ENCODE peak calls at places on chromosomes 4 and X, in six cellular contexts. J is A549, I is heart left ventricle, Z is ovary, M is AG04450, R is adrenal gland. P is an unnamed sample.

GRCh38 chrX:123959281-123960063 is 2.0 kb upstream of the STAG2 start:
- DNase-seq in J (peak), I (peak), M (no peak), Z (peak), R (peak), P (no peak)

GRCh38 chr4:119498520-119498919 is 130.1 kb downstream of the PDE5A start:
- DNase-seq in M (no peak), R (peak), J (no peak), I (no peak), Z (peak), P (peak)

GRCh38 chr4:150679018-150679766 is 97.2 kb downstream of the MAB21L2 start:
- DNase-seq in J (no peak), R (no peak), M (no peak), I (no peak), Z (no peak), P (no peak)

GRCh38 chr4:41727861-41728570 is 20.5 kb downstream of the PHOX2B start:
- DNase-seq in J (no peak), Z (no peak), M (no peak), R (no peak), I (no peak), P (no peak)

GRCh38 chrX:22740836-22741235 is 258.9 kb upstream of the DDX53 start:
- DNase-seq in R (no peak), J (no peak), Z (no peak), M (no peak), I (no peak), P (no peak)

GRCh38 chr4:152265149-152265621 is 270.7 kb downstream of the FBXW7 start:
- DNase-seq in M (peak), R (no peak), J (peak), Z (no peak), I (no peak), P (no peak)

GRCh38 chr4:165384608-165385007 is 5.8 kb downstream of the CPE start:
- DNase-seq in R (no peak), J (no peak), I (no peak), M (no peak), Z (no peak), P (no peak)

GRCh38 chr4:182143086-182143821 is 99.9 kb upstream of the TENM3 start:
- DNase-seq in R (peak), J (no peak), M (no peak), I (no peak), Z (no peak), P (no peak)

GRCh38 chr4:146059865-146060264 is 115.7 kb upstream of the LSM6 start:
- DNase-seq in J (no peak), Z (no peak), R (no peak), M (no peak), I (no peak), P (no peak)

GRCh38 chr4:118367872-118368271 is 15.1 kb upstream of the PRSS12 start:
- DNase-seq in J (no peak), I (no peak), M (no peak), Z (no peak), R (no peak), P (no peak)

GRCh38 chr4:88275516-88275915 is 8.8 kb downstream of the PPM1K start:
- DNase-seq in I (no peak), M (no peak), R (no peak), Z (no peak), J (no peak), P (no peak)

GRCh38 chr4:127606823-127607222 is 25.9 kb upstream of the INTU start:
- DNase-seq in I (no peak), R (no peak), Z (no peak), M (no peak), J (no peak), P (no peak)

GRCh38 chr4:31089815-31090214 is 369.6 kb downstream of the PCDH7 start:
- DNase-seq in J (no peak), M (no peak), R (no peak), I (no peak), Z (no peak), P (no peak)

GRCh38 chr4:172830295-172830764 is 338.3 kb upstream of the GALNT7 start:
- DNase-seq in J (no peak), R (no peak), Z (no peak), M (no peak), I (no peak), P (no peak)

GRCh38 chrX:136907626-136908025 is 27.1 kb upstream of the RBMX start:
- DNase-seq in R (no peak), I (no peak), J (no peak), M (no peak), Z (no peak), P (no peak)

GRCh38 chr4:2096073-2096609 is 37.0 kb downstream of the NAT8L start:
- DNase-seq in M (no peak), I (no peak), Z (no peak), R (no peak), J (no peak), P (no peak)

GRCh38 chrX:150873616-150874015 is 24.9 kb downstream of the CD99L2 start:
- DNase-seq in R (no peak), M (no peak), I (no peak), Z (no peak), J (no peak), P (no peak)

GRCh38 chr4:149531861-149532260 is 283.8 kb downstream of the IQCM start:
- DNase-seq in R (no peak), Z (no peak), J (no peak), I (no peak), M (peak), P (no peak)

GRCh38 chrX:39692796-39693195 is 405.0 kb downstream of the BCOR start:
- DNase-seq in Z (no peak), R (no peak), M (no peak), I (no peak), J (no peak), P (no peak)

GRCh38 chr4:40409835-40410234 is 74.7 kb downstream of the CHRNA9 start:
- DNase-seq in J (no peak), Z (no peak), R (no peak), I (no peak), M (no peak), P (no peak)

GRCh38 chr4:77240469-77241066 is 83.6 kb downstream of the CCNG2 start:
- DNase-seq in M (no peak), I (peak), Z (peak), J (peak), R (peak), P (peak)

GRCh38 chr4:173076903-173077629 is 91.5 kb upstream of the GALNT7 start:
- DNase-seq in Z (no peak), J (no peak), M (no peak), I (no peak), R (no peak), P (no peak)

DNA sequence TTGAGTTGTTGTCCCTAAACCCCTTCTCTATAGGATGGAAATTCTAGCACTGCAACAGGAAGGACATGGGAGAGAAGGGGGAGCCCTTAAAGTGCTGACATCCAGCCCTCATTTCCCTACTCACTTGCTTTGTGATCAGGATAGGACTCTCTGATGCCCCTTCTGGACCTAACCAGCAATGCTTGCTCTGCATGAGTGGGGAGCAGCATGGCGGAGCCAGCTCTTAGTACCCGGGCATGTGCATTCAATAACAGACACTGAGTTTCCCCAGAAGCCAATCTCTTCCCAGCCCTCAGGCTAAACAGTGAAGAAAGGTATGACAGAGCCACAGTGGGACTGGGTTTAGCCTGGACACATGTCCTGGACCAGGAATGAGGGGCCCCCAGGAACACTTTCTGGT is 14.0 kb downstream of the SOD3 start:
- DNase-seq in R (no peak), M (no peak), Z (no peak), J (peak), I (no peak), P (no peak)
- TF ChIP-seq CTCF in R (no peak), M (peak), Z (no peak), J (no peak), I (no peak), P (no peak)

GRCh38 chr4:186204611-186205144 is 13.3 kb downstream of the CYP4V2 start:
- DNase-seq in R (no peak), I (no peak), Z (no peak), M (no peak), J (no peak), P (no peak)
- H3K27ac ChIP-seq in R (no peak), I (peak), Z (no peak), M (no peak), J (no peak), P (no peak)

DNA sequence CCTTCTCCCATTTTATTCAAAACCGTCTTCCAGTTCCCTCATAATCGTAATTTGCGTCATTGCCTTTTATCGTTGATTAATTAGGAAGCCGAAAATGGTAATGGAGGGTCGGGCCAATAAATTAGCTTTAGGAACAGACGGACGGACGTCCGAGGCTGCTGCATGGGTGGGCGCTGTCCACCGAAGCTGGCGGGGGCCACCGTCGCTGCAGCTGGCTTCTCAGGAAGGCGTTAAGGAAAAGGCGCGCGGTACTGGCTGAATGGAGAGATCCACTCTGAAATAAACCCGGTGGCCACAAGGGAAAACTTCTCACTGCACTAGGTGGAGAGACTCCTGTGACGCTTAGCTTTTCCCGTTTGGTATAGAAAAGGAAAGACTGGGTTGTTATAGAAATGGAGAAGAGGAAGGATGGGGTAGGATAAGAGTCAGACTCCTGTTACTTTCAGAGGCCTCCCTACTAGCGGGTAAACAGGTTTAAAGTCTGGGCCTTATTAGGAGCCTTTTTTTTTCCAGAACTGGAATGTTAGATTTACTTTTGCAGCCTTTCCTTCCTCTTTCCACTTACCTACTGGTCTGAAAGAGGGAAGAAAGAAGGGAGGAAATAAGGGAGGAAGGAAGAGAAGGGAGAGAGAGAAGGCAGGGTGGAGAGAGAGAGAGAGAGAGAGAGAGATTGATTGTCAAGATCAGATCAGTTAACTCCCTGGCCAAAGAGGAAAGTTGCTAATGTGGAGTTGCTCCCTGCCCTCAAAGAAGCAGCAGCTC is 11.3 kb upstream of the PRDM8 start:
- DNase-seq in Z (peak), M (no peak), J (no peak), R (no peak), I (no peak), P (no peak)
- H3K4me3 ChIP-seq in Z (peak), M (peak), J (no peak), R (peak), I (peak), P (peak)

DNA sequence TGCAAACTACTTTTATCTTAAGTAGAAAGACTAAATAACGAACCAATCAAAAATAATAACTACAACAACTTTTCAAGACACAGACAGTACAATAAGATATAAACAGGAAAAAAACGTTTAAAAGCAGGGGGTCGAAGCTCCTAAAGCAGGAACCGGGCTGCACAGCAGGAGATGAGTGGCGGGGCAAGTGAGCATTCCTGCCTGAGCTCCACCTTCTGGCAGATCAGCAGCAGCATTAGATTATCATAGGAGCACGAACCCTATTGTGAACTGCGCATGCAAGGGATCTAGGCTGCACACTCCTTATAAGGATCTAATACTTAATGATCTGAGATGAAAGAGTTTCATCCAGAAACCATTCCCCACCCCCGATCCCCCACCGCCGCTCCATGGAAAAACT is 146.2 kb downstream of the TEX11 start:
- DNase-seq in Z (no peak), J (no peak), M (no peak), I (no peak), R (no peak), P (no peak)
- TF ChIP-seq CTCF in Z (no peak), J (no peak), M (no peak), I (no peak), R (no peak), P (no peak)

GRCh38 chr4:15327311-15328298 is 100.2 kb upstream of the C1QTNF7 start:
- DNase-seq in M (peak), I (no peak), Z (no peak), R (no peak), J (no peak), P (no peak)
- H3K27ac ChIP-seq in M (peak), I (no peak), Z (no peak), R (no peak), J (no peak), P (no peak)

GRCh38 chr4:184898793-184899192 is 73.0 kb upstream of the ACSL1 start:
- DNase-seq in J (no peak), R (no peak), Z (no peak), M (no peak), I (no peak), P (no peak)
- H3K4me3 ChIP-seq in J (no peak), R (no peak), Z (no peak), M (no peak), I (no peak), P (no peak)

GRCh38 chrX:5683996-5684395 is 544.7 kb downstream of the NLGN4X start:
- DNase-seq in M (no peak), I (no peak), R (no peak), J (no peak), Z (no peak), P (no peak)

GRCh38 chrX:5681159-5681558 is 547.5 kb downstream of the NLGN4X start:
- DNase-seq in Z (no peak), J (no peak), R (no peak), M (no peak), I (no peak), P (no peak)
- TF ChIP-seq CTCF in Z (no peak), J (no peak), R (no peak), M (no peak), I (no peak), P (peak)

DNA sequence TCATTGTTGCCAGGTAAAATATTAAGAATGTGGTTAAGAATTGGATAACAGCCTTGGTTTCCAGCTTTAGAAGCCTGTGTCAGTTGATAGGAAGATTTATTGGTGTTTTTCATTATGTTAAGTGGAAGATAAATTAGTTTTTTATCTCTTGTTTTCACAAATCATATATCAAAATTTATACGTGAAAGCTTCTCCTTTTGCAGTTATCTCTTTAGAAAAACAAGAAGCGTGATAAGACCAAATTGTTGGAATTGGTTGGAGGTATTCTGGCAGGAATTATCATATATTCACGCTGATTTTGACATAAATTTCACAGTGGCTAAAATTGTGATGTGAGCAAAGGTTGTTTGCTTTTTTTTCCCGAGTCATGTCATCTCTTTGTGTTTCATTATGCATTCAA is 90.6 kb downstream of the FRMPD4 start:
- DNase-seq in I (no peak), M (no peak), J (no peak), R (no peak), Z (no peak), P (no peak)
- H3K27ac ChIP-seq in I (no peak), M (no peak), J (no peak), R (no peak), Z (no peak), P (no peak)

DNA sequence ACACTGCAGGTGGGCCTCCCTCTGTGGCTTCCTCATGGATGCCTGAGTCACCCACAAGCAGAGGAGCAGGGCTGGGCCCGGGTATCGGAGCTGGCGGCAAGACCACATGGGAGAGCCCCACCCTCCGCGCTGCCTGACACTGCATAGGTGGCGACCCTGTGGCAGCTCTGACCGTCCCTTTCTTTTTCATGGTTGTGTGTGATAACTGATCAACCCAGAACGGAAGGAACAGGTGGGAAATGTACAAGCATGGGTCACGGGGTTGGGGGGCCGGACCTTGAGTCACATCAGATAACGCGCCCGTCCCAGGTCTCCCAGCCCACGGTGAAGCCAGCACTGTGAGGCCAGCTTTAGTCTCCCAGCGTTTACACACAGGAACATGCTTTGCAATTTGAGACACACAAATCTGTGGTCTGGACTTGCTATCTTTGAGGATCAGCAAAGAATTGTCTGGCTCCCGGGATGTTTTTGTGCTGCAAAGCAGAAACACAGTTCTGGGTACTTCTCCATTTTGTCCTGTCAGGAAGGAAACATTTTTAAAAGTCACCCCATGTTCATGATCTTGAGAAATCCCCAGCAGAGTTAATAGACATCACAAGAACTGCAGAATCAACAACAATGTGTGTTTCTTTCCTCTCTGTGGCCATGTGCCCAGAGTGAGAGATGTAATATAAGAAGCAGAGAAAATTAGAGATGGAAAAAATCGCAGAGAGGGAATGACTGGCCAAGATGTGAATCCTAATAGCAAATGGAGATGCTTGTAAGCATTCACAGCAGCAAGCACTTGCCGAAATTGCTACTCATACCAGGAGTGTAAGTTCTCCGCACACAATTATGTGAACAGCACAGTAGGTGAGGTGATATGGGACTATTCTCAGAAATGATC is 70.1 kb upstream of the CBR4 start:
- DNase-seq in M (no peak), Z (peak), I (peak), R (peak), J (no peak), P (no peak)
- H3K4me3 ChIP-seq in M (no peak), Z (no peak), I (peak), R (peak), J (no peak), P (peak)

DNA sequence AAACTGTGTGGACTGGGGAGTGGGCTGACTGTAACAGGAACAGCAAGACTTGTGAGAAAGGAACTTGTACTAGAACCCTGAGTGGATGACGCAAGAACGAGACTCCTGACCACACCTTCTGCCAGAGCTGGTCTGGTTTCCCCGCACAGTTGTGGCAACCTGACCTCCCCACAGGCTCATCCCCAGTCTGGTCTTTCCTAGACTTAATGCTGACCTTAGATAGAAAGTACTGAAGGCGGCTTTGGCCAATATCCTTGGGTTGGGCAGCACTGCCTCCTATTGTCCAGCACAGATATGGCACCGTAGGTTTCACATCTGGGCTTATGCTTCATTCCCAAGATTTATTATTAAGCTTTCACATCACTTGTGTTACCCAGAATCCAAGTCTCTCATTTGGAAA is 137.8 kb upstream of the FRG1 start:
- DNase-seq in R (no peak), M (no peak), I (no peak), Z (no peak), J (no peak), P (no peak)
- TF ChIP-seq CTCF in R (no peak), M (no peak), I (no peak), Z (no peak), J (no peak), P (no peak)